ENCODE peak calls at places on chromosome 12, in six cellular contexts. One of them, this sample, is unnamed. For H3K4me1, the result is how much of the 10 kb centered on the place peaks cover.

GRCh38 chr12:133129368-133130037 is 571 bp downstream of the ZNF891 start:
- DNase-seq in Karpas-422: no peak
- DNase-seq in NT2/D1: no peak
- DNase-seq in aorta: no peak
- DNase-seq in fibroblast of lung: peak
- DNase-seq in adrenal gland: peak
- DNase-seq in this sample: peak

GRCh38 chr12:77299910-77300772 is 234.8 kb upstream of the E2F7 start:
- DNase-seq in adrenal gland: no peak
- DNase-seq in aorta: no peak
- DNase-seq in Karpas-422: no peak
- DNase-seq in fibroblast of lung: peak
- DNase-seq in NT2/D1: no peak
- DNase-seq in this sample: no peak

GRCh38 chr12:99111600-99111999 is 466.5 kb downstream of the APAF1 start:
- DNase-seq in adrenal gland: peak
- DNase-seq in fibroblast of lung: no peak
- DNase-seq in aorta: no peak
- DNase-seq in NT2/D1: no peak
- DNase-seq in Karpas-422: no peak
- DNase-seq in this sample: no peak

GRCh38 chr12:61821381-61821780 is 438.8 kb upstream of the USP15 start:
- DNase-seq in adrenal gland: no peak
- DNase-seq in fibroblast of lung: peak
- DNase-seq in Karpas-422: no peak
- DNase-seq in aorta: no peak
- DNase-seq in NT2/D1: no peak
- DNase-seq in this sample: no peak

GRCh38 chr12:90682398-90682797 is 272.6 kb downstream of the CCER1 start:
- DNase-seq in Karpas-422: no peak
- DNase-seq in adrenal gland: no peak
- DNase-seq in NT2/D1: no peak
- DNase-seq in aorta: no peak
- DNase-seq in fibroblast of lung: peak
- DNase-seq in this sample: no peak

GRCh38 chr12:101707131-101707782 is 9.8 kb downstream of the CHPT1 start:
- DNase-seq in aorta: no peak
- DNase-seq in NT2/D1: no peak
- DNase-seq in fibroblast of lung: no peak
- DNase-seq in Karpas-422: no peak
- DNase-seq in adrenal gland: no peak
- DNase-seq in this sample: no peak

GRCh38 chr12:62191747-62192485 is 68.3 kb upstream of the USP15 start:
- DNase-seq in NT2/D1: no peak
- DNase-seq in fibroblast of lung: peak
- DNase-seq in Karpas-422: no peak
- DNase-seq in aorta: peak
- DNase-seq in adrenal gland: no peak
- DNase-seq in this sample: peak

GRCh38 chr12:29350080-29350479 is 30.9 kb downstream of the ERGIC2 start:
- DNase-seq in Karpas-422: no peak
- DNase-seq in fibroblast of lung: peak
- DNase-seq in aorta: no peak
- DNase-seq in adrenal gland: no peak
- DNase-seq in NT2/D1: no peak
- DNase-seq in this sample: no peak

GRCh38 chr12:107429006-107429698 is 256.4 kb upstream of the PWP1 start:
- DNase-seq in aorta: no peak
- DNase-seq in fibroblast of lung: no peak
- DNase-seq in Karpas-422: no peak
- DNase-seq in NT2/D1: no peak
- DNase-seq in adrenal gland: no peak
- DNase-seq in this sample: no peak

GRCh38 chr12:106926657-106927056 is 29.1 kb upstream of the TMEM263 start:
- DNase-seq in fibroblast of lung: no peak
- DNase-seq in Karpas-422: no peak
- DNase-seq in adrenal gland: no peak
- DNase-seq in NT2/D1: no peak
- DNase-seq in aorta: no peak
- DNase-seq in this sample: no peak

GRCh38 chr12:57111046-57111698 is at the start of gene STAT6:
- DNase-seq in Karpas-422: peak
- DNase-seq in adrenal gland: peak
- DNase-seq in aorta: peak
- DNase-seq in fibroblast of lung: peak
- DNase-seq in NT2/D1: no peak
- DNase-seq in this sample: peak

GRCh38 chr12:55652352-55652751 is 15.7 kb downstream of the OR10P1 start:
- DNase-seq in Karpas-422: no peak
- DNase-seq in NT2/D1: no peak
- DNase-seq in adrenal gland: no peak
- DNase-seq in fibroblast of lung: no peak
- DNase-seq in aorta: no peak
- DNase-seq in this sample: no peak

GRCh38 chr12:128266559-128267245 is at the start of gene TMEM132C:
- DNase-seq in adrenal gland: no peak
- DNase-seq in fibroblast of lung: no peak
- DNase-seq in aorta: no peak
- DNase-seq in NT2/D1: no peak
- DNase-seq in Karpas-422: no peak
- DNase-seq in this sample: no peak

GRCh38 chr12:56299308-56299852 is 750 bp downstream of the CS start:
- DNase-seq in NT2/D1: no peak
- DNase-seq in aorta: no peak
- DNase-seq in Karpas-422: peak
- DNase-seq in fibroblast of lung: no peak
- DNase-seq in adrenal gland: no peak
- DNase-seq in this sample: peak

GRCh38 chr12:7512528-7512927 is 9.0 kb upstream of the CD163 start:
- DNase-seq in aorta: no peak
- DNase-seq in NT2/D1: peak
- DNase-seq in Karpas-422: no peak
- DNase-seq in adrenal gland: peak
- DNase-seq in fibroblast of lung: peak
- DNase-seq in this sample: no peak

GRCh38 chr12:52495385-52495784 is 2.3 kb upstream of the KRT6A start:
- DNase-seq in aorta: no peak
- DNase-seq in adrenal gland: no peak
- DNase-seq in fibroblast of lung: no peak
- DNase-seq in NT2/D1: peak
- DNase-seq in Karpas-422: no peak
- DNase-seq in this sample: no peak

GRCh38 chr12:4250691-4251090 is 22.9 kb upstream of the CCND2 start:
- DNase-seq in aorta: no peak
- DNase-seq in fibroblast of lung: no peak
- DNase-seq in NT2/D1: no peak
- DNase-seq in Karpas-422: no peak
- DNase-seq in adrenal gland: no peak
- DNase-seq in this sample: no peak

GRCh38 chr12:49902399-49903350 is 1.0 kb downstream of the FAIM2 start:
- DNase-seq in adrenal gland: peak
- DNase-seq in fibroblast of lung: no peak
- DNase-seq in NT2/D1: no peak
- DNase-seq in Karpas-422: peak
- DNase-seq in aorta: peak
- DNase-seq in this sample: no peak

GRCh38 chr12:52323001-52323400 is 1.8 kb upstream of the KRT83 start:
- DNase-seq in fibroblast of lung: no peak
- DNase-seq in NT2/D1: no peak
- DNase-seq in adrenal gland: no peak
- DNase-seq in aorta: peak
- DNase-seq in Karpas-422: no peak
- DNase-seq in this sample: no peak

GRCh38 chr12:107955966-107956643 is 173.0 kb upstream of the WSCD2 start:
- DNase-seq in adrenal gland: no peak
- DNase-seq in NT2/D1: no peak
- DNase-seq in fibroblast of lung: no peak
- DNase-seq in Karpas-422: no peak
- DNase-seq in aorta: no peak
- DNase-seq in this sample: no peak

GRCh38 chr12:130162771-130163460 is 652 bp downstream of the FZD10 start:
- DNase-seq in adrenal gland: no peak
- DNase-seq in fibroblast of lung: no peak
- DNase-seq in NT2/D1: no peak
- DNase-seq in aorta: peak
- DNase-seq in Karpas-422: no peak
- DNase-seq in this sample: no peak

GRCh38 chr12:31506907-31507306 is 84.0 kb downstream of the DENND5B start:
- DNase-seq in adrenal gland: no peak
- DNase-seq in Karpas-422: no peak
- DNase-seq in aorta: no peak
- DNase-seq in fibroblast of lung: no peak
- DNase-seq in NT2/D1: peak
- DNase-seq in this sample: no peak

GRCh38 chr12:19530631-19531020 is 91.3 kb downstream of the AEBP2 start:
- DNase-seq in fibroblast of lung: peak
- DNase-seq in Karpas-422: no peak
- DNase-seq in aorta: no peak
- DNase-seq in NT2/D1: no peak
- DNase-seq in adrenal gland: no peak
- DNase-seq in this sample: no peak

GRCh38 chr12:70248916-70249315 is 5.7 kb downstream of the CNOT2 start:
- DNase-seq in NT2/D1: no peak
- DNase-seq in Karpas-422: no peak
- DNase-seq in fibroblast of lung: no peak
- DNase-seq in aorta: no peak
- DNase-seq in adrenal gland: no peak
- DNase-seq in this sample: no peak

GRCh38 chr12:70252832-70253231 is 9.6 kb downstream of the CNOT2 start:
- DNase-seq in fibroblast of lung: peak
- DNase-seq in NT2/D1: no peak
- DNase-seq in Karpas-422: no peak
- DNase-seq in adrenal gland: no peak
- DNase-seq in aorta: no peak
- DNase-seq in this sample: no peak

GRCh38 chr12:70249903-70250302 is 6.7 kb downstream of the CNOT2 start:
- DNase-seq in NT2/D1: no peak
- DNase-seq in aorta: no peak
- DNase-seq in fibroblast of lung: no peak
- DNase-seq in Karpas-422: no peak
- DNase-seq in adrenal gland: no peak
- DNase-seq in this sample: no peak

GRCh38 chr12:70254225-70254624 is 11.0 kb downstream of the CNOT2 start:
- DNase-seq in Karpas-422: no peak
- DNase-seq in aorta: no peak
- DNase-seq in fibroblast of lung: no peak
- DNase-seq in NT2/D1: no peak
- DNase-seq in adrenal gland: no peak
- DNase-seq in this sample: no peak

GRCh38 chr12:70251226-70251625 is 8.0 kb downstream of the CNOT2 start:
- DNase-seq in Karpas-422: peak
- DNase-seq in adrenal gland: no peak
- DNase-seq in aorta: no peak
- DNase-seq in NT2/D1: no peak
- DNase-seq in fibroblast of lung: no peak
- DNase-seq in this sample: no peak
- H3K4me1 ChIP-seq in Karpas-422: half or more
- H3K4me1 ChIP-seq in adrenal gland: half or more
- H3K4me1 ChIP-seq in aorta: under half
- H3K4me1 ChIP-seq in NT2/D1: under half
- H3K4me1 ChIP-seq in fibroblast of lung: under half
- H3K4me1 ChIP-seq in this sample: half or more

DNA sequence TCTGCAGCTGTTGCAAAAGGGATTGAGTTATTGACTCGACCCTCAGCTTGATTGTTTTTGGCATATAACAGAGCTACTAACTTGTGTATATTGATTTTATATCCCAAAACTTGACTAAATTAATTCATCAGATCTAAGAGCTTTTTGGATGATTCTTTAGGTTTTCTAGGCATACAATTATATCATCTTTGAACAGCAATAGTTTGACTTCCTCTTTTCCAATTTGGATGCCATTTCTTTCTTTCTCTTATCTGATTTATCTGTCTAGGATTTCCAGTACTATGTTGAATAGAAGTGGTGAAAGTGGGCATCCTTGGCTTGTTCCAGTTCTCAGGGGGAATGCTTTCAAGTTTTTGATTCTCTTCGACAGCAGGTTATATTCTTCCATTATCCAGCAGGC is 668.3 kb downstream of the SLC16A7 start:
- DNase-seq in aorta: no peak
- DNase-seq in NT2/D1: no peak
- DNase-seq in Karpas-422: no peak
- DNase-seq in adrenal gland: no peak
- DNase-seq in fibroblast of lung: no peak
- DNase-seq in this sample: no peak
- H3K4me3 ChIP-seq in aorta: no peak
- H3K4me3 ChIP-seq in NT2/D1: no peak
- H3K4me3 ChIP-seq in Karpas-422: no peak
- H3K4me3 ChIP-seq in adrenal gland: no peak
- H3K4me3 ChIP-seq in fibroblast of lung: no peak
- H3K4me3 ChIP-seq in this sample: no peak

GRCh38 chr12:121128908-121129704 is 3.6 kb upstream of the P2RX7 start:
- DNase-seq in aorta: peak
- DNase-seq in fibroblast of lung: peak
- DNase-seq in NT2/D1: no peak
- DNase-seq in Karpas-422: peak
- DNase-seq in adrenal gland: peak
- DNase-seq in this sample: peak
- H3K4me1 ChIP-seq in aorta: under half
- H3K4me1 ChIP-seq in fibroblast of lung: under half
- H3K4me1 ChIP-seq in NT2/D1: under half
- H3K4me1 ChIP-seq in Karpas-422: under half
- H3K4me1 ChIP-seq in adrenal gland: under half
- H3K4me1 ChIP-seq in this sample: under half

GRCh38 chr12:92056290-92056689 is 89.4 kb downstream of the BTG1 start:
- DNase-seq in adrenal gland: no peak
- DNase-seq in NT2/D1: no peak
- DNase-seq in Karpas-422: no peak
- DNase-seq in aorta: no peak
- DNase-seq in fibroblast of lung: no peak
- DNase-seq in this sample: no peak
- H3K4me3 ChIP-seq in adrenal gland: no peak
- H3K4me3 ChIP-seq in NT2/D1: no peak
- H3K4me3 ChIP-seq in Karpas-422: no peak
- H3K4me3 ChIP-seq in aorta: no peak
- H3K4me3 ChIP-seq in fibroblast of lung: no peak
- H3K4me3 ChIP-seq in this sample: no peak

GRCh38 chr12:109995366-109995702 is 834 bp downstream of the GIT2 start:
- DNase-seq in Karpas-422: no peak
- DNase-seq in fibroblast of lung: no peak
- DNase-seq in NT2/D1: no peak
- DNase-seq in aorta: no peak
- DNase-seq in adrenal gland: no peak
- DNase-seq in this sample: no peak
- H3K4me1 ChIP-seq in Karpas-422: under half
- H3K4me1 ChIP-seq in fibroblast of lung: under half
- H3K4me1 ChIP-seq in NT2/D1: under half
- H3K4me1 ChIP-seq in aorta: under half
- H3K4me1 ChIP-seq in adrenal gland: under half
- H3K4me1 ChIP-seq in this sample: under half

GRCh38 chr12:124684971-124685688 is 117.7 kb upstream of the NCOR2 start:
- DNase-seq in NT2/D1: no peak
- DNase-seq in aorta: no peak
- DNase-seq in Karpas-422: no peak
- DNase-seq in adrenal gland: no peak
- DNase-seq in fibroblast of lung: peak
- DNase-seq in this sample: no peak
- H3K4me3 ChIP-seq in NT2/D1: no peak
- H3K4me3 ChIP-seq in aorta: no peak
- H3K4me3 ChIP-seq in Karpas-422: peak
- H3K4me3 ChIP-seq in adrenal gland: peak
- H3K4me3 ChIP-seq in fibroblast of lung: no peak
- H3K4me3 ChIP-seq in this sample: no peak

This sample was measured in HAP-1.